ENCODE peak calls at places on chromosomes 13 and 19, in five cellular contexts. One of them, this sample, is unnamed.

GRCh38 chr13:40813662-40814454 is 24.4 kb downstream of the SLC25A15 start:
- DNase-seq in foreskin fibroblast: peak; percentile 41
- DNase-seq in SK-N-SH: peak; percentile 27
- DNase-seq in epithelial cell of esophagus: peak; percentile 14
- DNase-seq in ovary: no peak
- DNase-seq in this sample: peak; percentile 63

GRCh38 chr13:19056984-19057490 is 124.6 kb downstream of the TUBA3C start:
- DNase-seq in epithelial cell of esophagus: no peak
- DNase-seq in foreskin fibroblast: no peak
- DNase-seq in ovary: no peak
- DNase-seq in SK-N-SH: no peak
- DNase-seq in this sample: no peak

GRCh38 chr19:45442927-45443461 is 19.3 kb upstream of the ERCC1 start:
- DNase-seq in ovary: peak; percentile 69
- DNase-seq in SK-N-SH: peak; percentile 59
- DNase-seq in foreskin fibroblast: peak; percentile 48
- DNase-seq in epithelial cell of esophagus: peak; percentile 40
- DNase-seq in this sample: no peak

GRCh38 chr19:10749435-10750384 is 31.8 kb downstream of the DNM2 start:
- DNase-seq in epithelial cell of esophagus: no peak
- DNase-seq in ovary: no peak
- DNase-seq in SK-N-SH: no peak
- DNase-seq in foreskin fibroblast: no peak
- DNase-seq in this sample: no peak

GRCh38 chr19:57664269-57665127 is 4.2 kb upstream of the ZSCAN4 start:
- DNase-seq in foreskin fibroblast: peak; percentile 80
- DNase-seq in epithelial cell of esophagus: peak; percentile 35
- DNase-seq in ovary: peak; percentile 39
- DNase-seq in SK-N-SH: peak; percentile 89
- DNase-seq in this sample: peak; percentile 50

GRCh38 chr13:97021241-97021640 is 27.0 kb upstream of the OXGR1 start:
- DNase-seq in ovary: no peak
- DNase-seq in foreskin fibroblast: no peak
- DNase-seq in epithelial cell of esophagus: no peak
- DNase-seq in SK-N-SH: no peak
- DNase-seq in this sample: no peak

GRCh38 chr13:84571264-84571663 is 689.0 kb upstream of the SLITRK1 start:
- DNase-seq in SK-N-SH: no peak
- DNase-seq in foreskin fibroblast: no peak
- DNase-seq in ovary: no peak
- DNase-seq in epithelial cell of esophagus: no peak
- DNase-seq in this sample: no peak

GRCh38 chr13:45119469-45119989 is 781 bp upstream of the GTF2F2 start:
- DNase-seq in epithelial cell of esophagus: peak; percentile 32
- DNase-seq in ovary: peak; percentile 22
- DNase-seq in SK-N-SH: peak; percentile 37
- DNase-seq in foreskin fibroblast: peak; percentile 63
- DNase-seq in this sample: peak; percentile 60

GRCh38 chr19:46674416-46675178 is 13.6 kb upstream of the DACT3 start:
- DNase-seq in ovary: no peak
- DNase-seq in foreskin fibroblast: no peak
- DNase-seq in SK-N-SH: peak; percentile 79
- DNase-seq in epithelial cell of esophagus: peak; percentile 50
- DNase-seq in this sample: no peak

GRCh38 chr13:30561506-30561905 is 56.2 kb upstream of the USPL1 start:
- DNase-seq in ovary: no peak
- DNase-seq in epithelial cell of esophagus: no peak
- DNase-seq in foreskin fibroblast: peak; percentile 45
- DNase-seq in SK-N-SH: no peak
- DNase-seq in this sample: no peak

GRCh38 chr13:40233731-40234195 is 432.7 kb downstream of the FOXO1 start:
- DNase-seq in foreskin fibroblast: no peak
- DNase-seq in ovary: no peak
- DNase-seq in epithelial cell of esophagus: peak; percentile 90
- DNase-seq in SK-N-SH: no peak
- DNase-seq in this sample: no peak

GRCh38 chr19:35513231-35513974 is at the start of gene DMKN:
- DNase-seq in SK-N-SH: no peak
- DNase-seq in foreskin fibroblast: peak; percentile 91
- DNase-seq in epithelial cell of esophagus: peak; percentile 93
- DNase-seq in ovary: no peak
- DNase-seq in this sample: no peak

GRCh38 chr19:9865732-9866627 is 30.9 kb downstream of the PIN1 start:
- DNase-seq in foreskin fibroblast: no peak
- DNase-seq in ovary: no peak
- DNase-seq in SK-N-SH: no peak
- DNase-seq in epithelial cell of esophagus: no peak
- DNase-seq in this sample: no peak

GRCh38 chr19:39341122-39341719 is 1.0 kb upstream of the SAMD4B start:
- DNase-seq in foreskin fibroblast: peak; percentile 53
- DNase-seq in SK-N-SH: peak; percentile 57
- DNase-seq in epithelial cell of esophagus: no peak
- DNase-seq in ovary: peak; percentile 33
- DNase-seq in this sample: no peak

GRCh38 chr19:3184847-3185481 is 766 bp upstream of the NCLN start:
- DNase-seq in SK-N-SH: peak; percentile 78
- DNase-seq in epithelial cell of esophagus: peak; percentile 71
- DNase-seq in ovary: peak; percentile 77
- DNase-seq in foreskin fibroblast: peak; percentile 76
- DNase-seq in this sample: no peak

GRCh38 chr19:7373862-7374261 is 25.1 kb downstream of the ARHGEF18 start:
- DNase-seq in SK-N-SH: no peak
- DNase-seq in epithelial cell of esophagus: peak; percentile 38
- DNase-seq in foreskin fibroblast: peak; percentile 23
- DNase-seq in ovary: no peak
- DNase-seq in this sample: no peak

GRCh38 chr19:18017275-18018083 is 9.5 kb downstream of the ARRDC2 start:
- DNase-seq in epithelial cell of esophagus: no peak
- DNase-seq in ovary: no peak
- DNase-seq in SK-N-SH: no peak
- DNase-seq in foreskin fibroblast: no peak
- DNase-seq in this sample: no peak

GRCh38 chr19:40214936-40215335 is 3.2 kb downstream of the TTC9B start:
- DNase-seq in ovary: no peak
- DNase-seq in SK-N-SH: no peak
- DNase-seq in foreskin fibroblast: no peak
- DNase-seq in epithelial cell of esophagus: no peak
- DNase-seq in this sample: no peak

GRCh38 chr19:11405846-11406643 is 13.1 kb downstream of the RGL3 start:
- DNase-seq in foreskin fibroblast: peak; percentile 27
- DNase-seq in epithelial cell of esophagus: no peak
- DNase-seq in ovary: no peak
- DNase-seq in SK-N-SH: peak; percentile 20
- DNase-seq in this sample: peak; percentile 52

GRCh38 chr19:7098701-7099596 is 29.4 kb downstream of the ZNF557 start:
- DNase-seq in epithelial cell of esophagus: peak; percentile 89
- DNase-seq in ovary: peak; percentile 93
- DNase-seq in SK-N-SH: peak; percentile 92
- DNase-seq in foreskin fibroblast: peak; percentile 96
- DNase-seq in this sample: peak; percentile 95

GRCh38 chr13:53189162-53189561 is 160.5 kb downstream of the OLFM4 start:
- DNase-seq in epithelial cell of esophagus: no peak
- DNase-seq in ovary: no peak
- DNase-seq in SK-N-SH: no peak
- DNase-seq in foreskin fibroblast: no peak
- DNase-seq in this sample: no peak

GRCh38 chr19:55166530-55167268 is at the start of gene DNAAF3:
- DNase-seq in ovary: peak; percentile 78
- DNase-seq in SK-N-SH: peak; percentile 99
- DNase-seq in epithelial cell of esophagus: peak; percentile 99
- DNase-seq in foreskin fibroblast: peak; percentile 99
- DNase-seq in this sample: peak; percentile 98
- TF ChIP-seq CTCF in ovary: no peak
- TF ChIP-seq CTCF in SK-N-SH: no peak
- TF ChIP-seq CTCF in epithelial cell of esophagus: no peak
- TF ChIP-seq CTCF in foreskin fibroblast: no peak
- TF ChIP-seq CTCF in this sample: no peak

GRCh38 chr19:49534632-49535385 is 7.0 kb downstream of the RCN3 start:
- DNase-seq in epithelial cell of esophagus: no peak
- DNase-seq in SK-N-SH: no peak
- DNase-seq in ovary: no peak
- DNase-seq in foreskin fibroblast: no peak
- DNase-seq in this sample: no peak

GRCh38 chr19:49530708-49531107 is 2.9 kb downstream of the RCN3 start:
- DNase-seq in foreskin fibroblast: no peak
- DNase-seq in SK-N-SH: no peak
- DNase-seq in epithelial cell of esophagus: no peak
- DNase-seq in ovary: no peak
- DNase-seq in this sample: no peak

GRCh38 chr19:49538643-49539042 is 10.8 kb downstream of the RCN3 start:
- DNase-seq in SK-N-SH: no peak
- DNase-seq in foreskin fibroblast: no peak
- DNase-seq in epithelial cell of esophagus: no peak
- DNase-seq in ovary: no peak
- DNase-seq in this sample: no peak

GRCh38 chr19:49536921-49537462 is 9.2 kb downstream of the RCN3 start:
- DNase-seq in ovary: no peak
- DNase-seq in foreskin fibroblast: no peak
- DNase-seq in SK-N-SH: no peak
- DNase-seq in epithelial cell of esophagus: no peak
- DNase-seq in this sample: no peak

GRCh38 chr19:49533551-49534488 is 6.0 kb downstream of the RCN3 start:
- DNase-seq in ovary: peak; percentile 82
- DNase-seq in SK-N-SH: peak; percentile 93
- DNase-seq in epithelial cell of esophagus: peak; percentile 70
- DNase-seq in foreskin fibroblast: peak; percentile 84
- DNase-seq in this sample: peak; percentile 86
- TF ChIP-seq CTCF in ovary: no peak
- TF ChIP-seq CTCF in SK-N-SH: peak; percentile 55
- TF ChIP-seq CTCF in epithelial cell of esophagus: peak; percentile 46
- TF ChIP-seq CTCF in foreskin fibroblast: peak; percentile 3
- TF ChIP-seq CTCF in this sample: peak; percentile 31

GRCh38 chr19:33311326-33311682 is 9.0 kb upstream of the CEBPA start:
- DNase-seq in foreskin fibroblast: no peak
- DNase-seq in SK-N-SH: no peak
- DNase-seq in ovary: no peak
- DNase-seq in epithelial cell of esophagus: no peak
- DNase-seq in this sample: peak; percentile 30
- TF ChIP-seq CTCF in foreskin fibroblast: no peak
- TF ChIP-seq CTCF in SK-N-SH: peak; percentile 13
- TF ChIP-seq CTCF in ovary: no peak
- TF ChIP-seq CTCF in epithelial cell of esophagus: no peak
- TF ChIP-seq CTCF in this sample: no peak

GRCh38 chr19:51901860-51902259 is 3.0 kb downstream of the ZNF649 start:
- DNase-seq in foreskin fibroblast: peak; percentile 14
- DNase-seq in SK-N-SH: no peak
- DNase-seq in ovary: no peak
- DNase-seq in epithelial cell of esophagus: no peak
- DNase-seq in this sample: no peak
- TF ChIP-seq CTCF in foreskin fibroblast: no peak
- TF ChIP-seq CTCF in SK-N-SH: no peak
- TF ChIP-seq CTCF in ovary: no peak
- TF ChIP-seq CTCF in epithelial cell of esophagus: no peak
- TF ChIP-seq CTCF in this sample: no peak

DNA sequence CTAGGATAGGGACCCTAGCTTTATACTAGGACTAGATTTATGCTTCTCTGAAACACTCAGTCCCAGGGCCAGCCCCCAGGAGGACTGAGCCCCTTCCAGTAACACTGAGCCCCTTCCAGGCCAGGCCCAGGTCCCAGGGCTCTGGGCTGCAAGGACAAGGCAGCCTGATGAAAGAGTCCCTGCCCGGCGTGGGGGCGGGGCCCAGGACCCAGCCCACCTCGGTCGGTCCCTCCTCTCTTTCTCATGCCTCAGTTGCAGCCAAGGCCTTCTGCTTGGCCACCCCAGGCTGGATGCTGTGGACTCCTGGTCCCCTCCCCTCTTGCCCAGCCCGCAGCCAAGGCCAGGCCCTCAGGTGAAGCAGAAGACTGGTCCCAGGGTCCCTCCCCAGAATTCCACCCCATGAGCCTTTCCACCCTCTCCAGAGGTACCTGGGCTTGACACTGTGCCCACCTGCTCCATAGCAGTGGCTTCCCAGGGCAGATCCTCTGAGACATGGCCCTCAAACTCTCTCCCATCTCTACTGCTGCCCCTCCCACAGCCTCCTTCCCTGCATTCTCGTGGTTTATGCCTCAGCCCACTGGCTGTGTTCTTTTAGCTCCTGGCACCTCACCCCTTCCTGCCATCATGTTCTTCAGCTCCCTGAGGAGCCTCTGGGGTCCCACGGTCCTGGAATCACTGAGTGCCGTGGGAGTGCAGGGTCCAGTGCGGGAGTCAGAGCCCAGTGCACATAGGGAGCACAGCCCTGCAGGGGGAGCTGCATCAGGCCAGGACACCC is 53.6 kb upstream of the C1QTNF9B start:
- DNase-seq in foreskin fibroblast: no peak
- DNase-seq in SK-N-SH: no peak
- DNase-seq in epithelial cell of esophagus: no peak
- DNase-seq in ovary: no peak
- DNase-seq in this sample: no peak
- TF ChIP-seq CTCF in foreskin fibroblast: no peak
- TF ChIP-seq CTCF in SK-N-SH: no peak
- TF ChIP-seq CTCF in epithelial cell of esophagus: no peak
- TF ChIP-seq CTCF in ovary: no peak
- TF ChIP-seq CTCF in this sample: no peak

GRCh38 chr13:34162545-34162936 is 344.6 kb downstream of the RFC3 start:
- DNase-seq in epithelial cell of esophagus: no peak
- DNase-seq in foreskin fibroblast: peak; percentile 50
- DNase-seq in SK-N-SH: no peak
- DNase-seq in ovary: no peak
- DNase-seq in this sample: no peak

GRCh38 chr13:34156841-34157365 is 339.0 kb downstream of the RFC3 start:
- DNase-seq in epithelial cell of esophagus: peak; percentile 99
- DNase-seq in SK-N-SH: no peak
- DNase-seq in foreskin fibroblast: peak; percentile 95
- DNase-seq in ovary: peak; percentile 52
- DNase-seq in this sample: peak; percentile 34

GRCh38 chr13:34161829-34162544 is 344.0 kb downstream of the RFC3 start:
- DNase-seq in SK-N-SH: no peak
- DNase-seq in epithelial cell of esophagus: peak; percentile 80
- DNase-seq in ovary: no peak
- DNase-seq in foreskin fibroblast: peak; percentile 76
- DNase-seq in this sample: no peak

GRCh38 chr13:34155931-34156607 is 338.1 kb downstream of the RFC3 start:
- DNase-seq in ovary: no peak
- DNase-seq in SK-N-SH: no peak
- DNase-seq in epithelial cell of esophagus: peak; percentile 76
- DNase-seq in foreskin fibroblast: peak; percentile 61
- DNase-seq in this sample: no peak

DNA sequence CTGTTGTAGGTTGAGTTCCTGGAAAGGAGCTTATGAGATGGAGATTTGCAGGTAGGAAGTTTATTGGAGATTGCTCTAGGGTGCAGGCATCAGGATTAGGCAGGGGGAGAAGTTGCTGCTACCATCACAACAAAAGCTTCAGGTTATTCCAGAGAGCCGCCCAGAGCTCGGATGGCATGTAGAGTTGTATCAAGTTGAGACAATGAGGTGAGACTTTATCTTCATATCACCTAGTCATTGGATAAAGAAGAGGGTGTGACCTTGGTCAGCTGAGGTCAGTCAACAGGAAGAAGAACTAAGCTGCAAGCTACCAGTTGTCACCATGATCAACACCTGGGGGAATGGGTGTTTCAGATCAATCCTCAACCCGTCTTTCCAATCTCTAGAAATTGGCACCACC is 342.0 kb downstream of the RFC3 start:
- DNase-seq in SK-N-SH: no peak
- DNase-seq in foreskin fibroblast: no peak
- DNase-seq in epithelial cell of esophagus: no peak
- DNase-seq in ovary: no peak
- DNase-seq in this sample: no peak
- TF ChIP-seq CTCF in SK-N-SH: no peak
- TF ChIP-seq CTCF in foreskin fibroblast: no peak
- TF ChIP-seq CTCF in epithelial cell of esophagus: no peak
- TF ChIP-seq CTCF in ovary: no peak
- TF ChIP-seq CTCF in this sample: no peak

GRCh38 chr13:61286148-61286745 is 129.4 kb downstream of the PCDH20 start:
- DNase-seq in foreskin fibroblast: no peak
- DNase-seq in epithelial cell of esophagus: peak; percentile 21
- DNase-seq in ovary: no peak
- DNase-seq in SK-N-SH: peak; percentile 4
- DNase-seq in this sample: no peak
- TF ChIP-seq CTCF in foreskin fibroblast: no peak
- TF ChIP-seq CTCF in epithelial cell of esophagus: peak; percentile 41
- TF ChIP-seq CTCF in ovary: no peak
- TF ChIP-seq CTCF in SK-N-SH: no peak
- TF ChIP-seq CTCF in this sample: no peak